ENCODE peak calls at places on chromosomes 13 and 19, in seven cellular contexts. One of them, this sample, is unnamed.

GRCh38 chr13:74444877-74445479 is 310.8 kb upstream of the KLF12 start:
- DNase-seq in K562: no peak
- DNase-seq in SK-N-SH: peak
- DNase-seq in GM12892: no peak
- DNase-seq in HepG2: no peak
- DNase-seq in GM12878: no peak
- DNase-seq in H1: no peak
- DNase-seq in this sample: no peak

GRCh38 chr13:51331354-51331861 is 8.1 kb upstream of the SERPINE3 start:
- DNase-seq in K562: no peak
- DNase-seq in SK-N-SH: no peak
- DNase-seq in GM12892: no peak
- DNase-seq in HepG2: no peak
- DNase-seq in GM12878: peak
- DNase-seq in H1: no peak
- DNase-seq in this sample: no peak

GRCh38 chr13:49569993-49570689 is 15.2 kb downstream of the RCBTB1 start:
- DNase-seq in K562: no peak
- DNase-seq in SK-N-SH: peak
- DNase-seq in GM12892: no peak
- DNase-seq in HepG2: no peak
- DNase-seq in GM12878: no peak
- DNase-seq in H1: no peak
- DNase-seq in this sample: no peak

GRCh38 chr13:42644841-42645240 is 70.9 kb downstream of the TNFSF11 start:
- DNase-seq in K562: no peak
- DNase-seq in SK-N-SH: no peak
- DNase-seq in GM12892: no peak
- DNase-seq in HepG2: no peak
- DNase-seq in GM12878: no peak
- DNase-seq in H1: no peak
- DNase-seq in this sample: no peak

GRCh38 chr13:34757441-34757840 is 184.6 kb upstream of the NBEA start:
- DNase-seq in K562: no peak
- DNase-seq in SK-N-SH: no peak
- DNase-seq in GM12892: no peak
- DNase-seq in HepG2: no peak
- DNase-seq in GM12878: no peak
- DNase-seq in H1: no peak
- DNase-seq in this sample: no peak

GRCh38 chr13:48804836-48805601 is 151.3 kb downstream of the CYSLTR2 start:
- DNase-seq in K562: no peak
- DNase-seq in SK-N-SH: no peak
- DNase-seq in GM12892: no peak
- DNase-seq in HepG2: no peak
- DNase-seq in GM12878: no peak
- DNase-seq in H1: no peak
- DNase-seq in this sample: no peak

GRCh38 chr13:98133949-98134348 is 8.9 kb upstream of the FARP1 start:
- DNase-seq in K562: peak
- DNase-seq in SK-N-SH: no peak
- DNase-seq in GM12892: no peak
- DNase-seq in HepG2: no peak
- DNase-seq in GM12878: peak
- DNase-seq in H1: no peak
- DNase-seq in this sample: no peak

GRCh38 chr13:110027470-110028240 is 241.3 kb upstream of the IRS2 start:
- DNase-seq in K562: no peak
- DNase-seq in SK-N-SH: no peak
- DNase-seq in GM12892: no peak
- DNase-seq in HepG2: no peak
- DNase-seq in GM12878: no peak
- DNase-seq in H1: no peak
- DNase-seq in this sample: no peak

GRCh38 chr13:37460211-37460610 is 138.4 kb downstream of the POSTN start:
- DNase-seq in K562: no peak
- DNase-seq in SK-N-SH: no peak
- DNase-seq in GM12892: no peak
- DNase-seq in HepG2: no peak
- DNase-seq in GM12878: no peak
- DNase-seq in H1: no peak
- DNase-seq in this sample: no peak

GRCh38 chr19:37074819-37075362 is 3.3 kb upstream of the ZNF420 start:
- DNase-seq in K562: no peak
- DNase-seq in SK-N-SH: no peak
- DNase-seq in GM12892: no peak
- DNase-seq in HepG2: no peak
- DNase-seq in GM12878: no peak
- DNase-seq in H1: no peak
- DNase-seq in this sample: no peak

GRCh38 chr19:37079238-37079637 is 1.0 kb downstream of the ZNF420 start:
- DNase-seq in K562: peak
- DNase-seq in SK-N-SH: no peak
- DNase-seq in GM12892: no peak
- DNase-seq in HepG2: no peak
- DNase-seq in GM12878: no peak
- DNase-seq in H1: no peak
- DNase-seq in this sample: no peak

GRCh38 chr19:37077615-37077928 is 661 bp upstream of the ZNF420 start:
- DNase-seq in K562: no peak
- DNase-seq in SK-N-SH: no peak
- DNase-seq in GM12892: no peak
- DNase-seq in HepG2: peak
- DNase-seq in GM12878: no peak
- DNase-seq in H1: no peak
- DNase-seq in this sample: no peak

GRCh38 chr19:37078717-37079032 is 442 bp downstream of the ZNF420 start:
- DNase-seq in K562: peak
- DNase-seq in SK-N-SH: no peak
- DNase-seq in GM12892: no peak
- DNase-seq in HepG2: no peak
- DNase-seq in GM12878: peak
- DNase-seq in H1: no peak
- DNase-seq in this sample: no peak

DNA sequence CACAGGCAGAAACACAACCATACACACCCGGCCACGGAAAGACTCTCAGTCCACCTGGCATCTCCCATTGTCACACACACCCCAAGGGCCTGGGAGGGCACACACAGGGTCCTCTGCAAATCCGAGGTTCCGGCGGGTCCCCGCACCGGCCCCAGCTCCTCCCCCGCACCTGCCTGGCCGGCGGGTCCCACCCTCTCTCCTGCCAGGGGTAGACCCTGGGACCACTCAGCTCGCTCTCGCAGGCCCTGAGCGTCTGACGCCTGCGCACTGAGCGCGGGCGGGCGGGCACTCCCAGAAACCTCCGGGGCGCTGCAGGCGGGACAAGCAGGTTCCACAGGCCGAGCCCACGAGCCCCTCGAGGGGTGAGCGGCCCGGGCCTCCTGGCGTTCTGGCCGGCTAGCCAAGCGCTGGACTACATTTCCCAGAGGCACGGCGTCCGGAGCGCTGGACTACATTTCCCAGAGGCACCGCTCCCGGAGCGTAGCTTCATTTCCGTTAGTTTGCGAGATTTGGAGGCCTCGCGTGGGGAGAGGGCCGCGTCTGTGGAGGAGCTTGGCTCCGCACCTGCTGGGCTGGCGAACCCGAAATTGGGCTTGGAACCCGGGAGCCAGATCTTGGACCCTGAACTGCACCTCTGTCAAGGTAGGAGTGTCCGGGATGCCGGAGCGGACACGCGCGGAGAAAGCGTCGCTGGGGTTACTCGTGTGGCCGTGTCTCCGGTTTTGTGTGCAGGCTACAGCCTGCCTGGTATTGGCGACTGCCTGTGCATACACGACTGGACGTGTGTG is at the start of gene ZNF420:
- DNase-seq in K562: peak
- DNase-seq in SK-N-SH: peak
- DNase-seq in GM12892: peak
- DNase-seq in HepG2: peak
- DNase-seq in GM12878: peak
- DNase-seq in H1: peak
- DNase-seq in this sample: peak
- TF ChIP-seq POLR2AphosphoS5 in K562: peak
- TF ChIP-seq POLR2AphosphoS5 in SK-N-SH: peak
- TF ChIP-seq POLR2AphosphoS5 in GM12892: peak
- TF ChIP-seq POLR2AphosphoS5 in HepG2: peak
- TF ChIP-seq POLR2AphosphoS5 in GM12878: peak
- TF ChIP-seq POLR2AphosphoS5 in H1: peak
- TF ChIP-seq POLR2AphosphoS5 in this sample: peak

GRCh38 chr19:2631213-2631821 is 71.2 kb downstream of the GNG7 start:
- DNase-seq in K562: peak
- DNase-seq in SK-N-SH: no peak
- DNase-seq in GM12892: no peak
- DNase-seq in HepG2: no peak
- DNase-seq in GM12878: no peak
- DNase-seq in H1: no peak
- DNase-seq in this sample: no peak

GRCh38 chr19:2628597-2628996 is 73.9 kb downstream of the GNG7 start:
- DNase-seq in K562: no peak
- DNase-seq in SK-N-SH: no peak
- DNase-seq in GM12892: no peak
- DNase-seq in HepG2: no peak
- DNase-seq in GM12878: no peak
- DNase-seq in H1: no peak
- DNase-seq in this sample: no peak

GRCh38 chr19:2627855-2628254 is 74.6 kb downstream of the GNG7 start:
- DNase-seq in K562: no peak
- DNase-seq in SK-N-SH: no peak
- DNase-seq in GM12892: no peak
- DNase-seq in HepG2: no peak
- DNase-seq in GM12878: no peak
- DNase-seq in H1: no peak
- DNase-seq in this sample: no peak

GRCh38 chr19:2630352-2631001 is 72.0 kb downstream of the GNG7 start:
- DNase-seq in K562: no peak
- DNase-seq in SK-N-SH: no peak
- DNase-seq in GM12892: no peak
- DNase-seq in HepG2: no peak
- DNase-seq in GM12878: no peak
- DNase-seq in H1: no peak
- DNase-seq in this sample: no peak

DNA sequence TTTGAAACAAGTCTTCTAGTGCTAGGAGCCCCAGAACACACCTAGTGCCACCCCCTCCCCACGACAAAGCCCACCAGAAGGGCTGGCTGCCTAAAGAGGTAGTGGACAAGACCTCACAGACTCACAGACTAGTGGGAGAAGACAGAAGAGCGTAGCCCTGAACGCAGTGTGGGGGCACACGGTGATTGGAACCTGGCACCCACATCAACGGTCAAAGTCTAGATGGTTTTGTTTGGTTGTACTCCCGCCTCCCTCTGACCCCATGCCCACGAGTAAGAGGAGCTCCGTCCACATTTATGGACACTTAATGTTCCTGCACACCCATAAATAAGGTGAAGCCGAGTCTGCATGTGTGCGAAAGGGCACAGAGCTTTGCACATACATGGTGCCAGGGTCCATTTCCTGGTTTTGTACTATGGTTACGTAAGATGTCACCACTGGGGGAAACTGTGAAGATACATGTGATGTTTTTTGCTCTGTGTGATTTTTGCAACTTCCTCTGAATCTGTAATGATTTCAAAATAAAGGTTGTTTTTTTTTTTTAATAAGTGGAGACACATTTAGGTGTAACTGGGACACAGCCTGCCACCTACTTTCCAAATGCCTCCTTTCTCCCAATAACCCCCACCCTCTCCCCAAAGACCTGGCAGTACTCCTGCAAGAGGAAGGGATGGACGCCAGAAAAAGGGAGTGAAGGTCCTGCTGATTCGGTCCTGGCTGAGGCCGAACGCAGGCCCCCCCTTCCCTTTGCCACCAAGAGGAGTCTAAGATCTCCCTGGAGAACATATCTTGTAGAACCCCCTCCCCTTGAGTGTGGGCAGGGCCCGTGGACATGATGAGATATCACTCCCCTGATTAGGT is 72.8 kb downstream of the GNG7 start:
- DNase-seq in K562: no peak
- DNase-seq in SK-N-SH: no peak
- DNase-seq in GM12892: no peak
- DNase-seq in HepG2: peak
- DNase-seq in GM12878: no peak
- DNase-seq in H1: no peak
- DNase-seq in this sample: no peak
- TF ChIP-seq TAF1 in K562: no peak
- TF ChIP-seq TAF1 in SK-N-SH: no peak
- TF ChIP-seq TAF1 in GM12892: no peak
- TF ChIP-seq TAF1 in HepG2: no peak
- TF ChIP-seq TAF1 in GM12878: no peak
- TF ChIP-seq TAF1 in H1: no peak
- TF ChIP-seq TAF1 in this sample: no peak

GRCh38 chr13:44231786-44232516 is 141.7 kb upstream of the SERP2 start:
- DNase-seq in K562: no peak
- DNase-seq in SK-N-SH: no peak
- DNase-seq in GM12892: no peak
- DNase-seq in HepG2: peak
- DNase-seq in GM12878: no peak
- DNase-seq in H1: peak
- DNase-seq in this sample: no peak

GRCh38 chr13:44229371-44230030 is 144.1 kb upstream of the SERP2 start:
- DNase-seq in K562: no peak
- DNase-seq in SK-N-SH: no peak
- DNase-seq in GM12892: no peak
- DNase-seq in HepG2: no peak
- DNase-seq in GM12878: no peak
- DNase-seq in H1: no peak
- DNase-seq in this sample: no peak

GRCh38 chr13:44230736-44231135 is 142.9 kb upstream of the SERP2 start:
- DNase-seq in K562: no peak
- DNase-seq in SK-N-SH: no peak
- DNase-seq in GM12892: no peak
- DNase-seq in HepG2: no peak
- DNase-seq in GM12878: no peak
- DNase-seq in H1: no peak
- DNase-seq in this sample: no peak

GRCh38 chr13:44232729-44233128 is 140.9 kb upstream of the SERP2 start:
- DNase-seq in K562: no peak
- DNase-seq in SK-N-SH: no peak
- DNase-seq in GM12892: no peak
- DNase-seq in HepG2: no peak
- DNase-seq in GM12878: no peak
- DNase-seq in H1: no peak
- DNase-seq in this sample: no peak

DNA sequence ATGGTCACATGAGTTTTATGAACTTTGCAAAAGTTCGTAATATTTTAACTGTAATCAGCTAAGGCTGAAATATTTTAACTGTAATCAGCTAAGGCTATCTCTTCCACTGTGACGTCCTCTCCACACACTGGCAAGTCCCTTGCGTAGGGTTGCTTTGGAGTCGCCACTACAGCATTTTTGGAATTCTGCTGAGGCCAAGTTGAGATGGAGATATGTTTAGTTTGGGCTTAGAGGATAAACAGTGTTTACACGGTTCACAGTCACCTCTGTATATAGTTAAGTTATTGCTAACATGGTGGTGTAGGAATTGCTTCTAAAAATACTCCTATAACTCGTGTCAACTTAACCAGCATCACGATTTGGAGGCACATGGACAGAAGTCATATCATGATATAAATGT is 143.6 kb upstream of the SERP2 start:
- DNase-seq in K562: no peak
- DNase-seq in SK-N-SH: no peak
- DNase-seq in GM12892: no peak
- DNase-seq in HepG2: no peak
- DNase-seq in GM12878: no peak
- DNase-seq in H1: no peak
- DNase-seq in this sample: no peak
- TF ChIP-seq POLR2AphosphoS5 in K562: no peak
- TF ChIP-seq POLR2AphosphoS5 in SK-N-SH: no peak
- TF ChIP-seq POLR2AphosphoS5 in GM12892: no peak
- TF ChIP-seq POLR2AphosphoS5 in HepG2: no peak
- TF ChIP-seq POLR2AphosphoS5 in GM12878: no peak
- TF ChIP-seq POLR2AphosphoS5 in H1: no peak
- TF ChIP-seq POLR2AphosphoS5 in this sample: no peak

GRCh38 chr13:24243311-24243710 is 66.1 kb upstream of the C1QTNF9 start:
- DNase-seq in K562: no peak
- DNase-seq in SK-N-SH: no peak
- DNase-seq in GM12892: no peak
- DNase-seq in HepG2: no peak
- DNase-seq in GM12878: no peak
- DNase-seq in H1: no peak
- DNase-seq in this sample: no peak
- TF ChIP-seq TAF1 in K562: no peak
- TF ChIP-seq TAF1 in SK-N-SH: no peak
- TF ChIP-seq TAF1 in GM12892: no peak
- TF ChIP-seq TAF1 in HepG2: no peak
- TF ChIP-seq TAF1 in GM12878: no peak
- TF ChIP-seq TAF1 in H1: no peak
- TF ChIP-seq TAF1 in this sample: no peak

This sample was measured in GM12891.